ENCODE peak calls at places on chromosomes 1 and 21, in four cellular contexts. One of them, this sample, is unnamed.

GRCh38 chr1:224524679-224525078 is 90.1 kb upstream of the WDR26 start:
- DNase-seq in adrenal gland: no peak
- DNase-seq in NB4: no peak
- DNase-seq in MM.1S: no peak
- DNase-seq in this sample: no peak

GRCh38 chr1:60063561-60063960 is 10.0 kb downstream of the C1orf87 start:
- DNase-seq in NB4: no peak
- DNase-seq in adrenal gland: no peak
- DNase-seq in MM.1S: no peak
- DNase-seq in this sample: no peak

GRCh38 chr21:31108969-31109368 is 70.7 kb upstream of the KRTAP19-8 start:
- DNase-seq in NB4: peak
- DNase-seq in MM.1S: peak
- DNase-seq in adrenal gland: no peak
- DNase-seq in this sample: no peak

GRCh38 chr21:38920631-38921398 is 115.1 kb downstream of the ETS2 start:
- DNase-seq in adrenal gland: no peak
- DNase-seq in MM.1S: no peak
- DNase-seq in NB4: no peak
- DNase-seq in this sample: no peak

GRCh38 chr1:65343286-65343685 is 33.9 kb downstream of the DNAJC6 start:
- DNase-seq in adrenal gland: no peak
- DNase-seq in MM.1S: no peak
- DNase-seq in NB4: no peak
- DNase-seq in this sample: no peak

GRCh38 chr1:36523850-36524249 is 41.1 kb upstream of the CSF3R start:
- DNase-seq in adrenal gland: no peak
- DNase-seq in NB4: no peak
- DNase-seq in MM.1S: no peak
- DNase-seq in this sample: no peak

GRCh38 chr1:39394598-39394997 is 96.8 kb upstream of the BMP8A start:
- DNase-seq in NB4: no peak
- DNase-seq in adrenal gland: peak
- DNase-seq in MM.1S: peak
- DNase-seq in this sample: no peak

GRCh38 chr1:44801491-44802305 is 1.5 kb downstream of the PLK3 start:
- DNase-seq in adrenal gland: no peak
- DNase-seq in MM.1S: no peak
- DNase-seq in NB4: no peak
- DNase-seq in this sample: peak

GRCh38 chr1:161182214-161182613 is 4.9 kb upstream of the B4GALT3 start:
- DNase-seq in adrenal gland: no peak
- DNase-seq in MM.1S: peak
- DNase-seq in NB4: peak
- DNase-seq in this sample: no peak

GRCh38 chr1:3539707-3540425 is 71.4 kb downstream of the MEGF6 start:
- DNase-seq in NB4: no peak
- DNase-seq in MM.1S: peak
- DNase-seq in adrenal gland: no peak
- DNase-seq in this sample: no peak
- H3K4me3 ChIP-seq in NB4: no peak
- H3K4me3 ChIP-seq in MM.1S: no peak
- H3K4me3 ChIP-seq in adrenal gland: no peak
- H3K4me3 ChIP-seq in this sample: no peak

GRCh38 chr1:47233165-47233564 is 1.1 kb upstream of the TAL1 start:
- DNase-seq in MM.1S: no peak
- DNase-seq in adrenal gland: no peak
- DNase-seq in NB4: no peak
- DNase-seq in this sample: no peak

GRCh38 chr1:47229884-47230691 is 1.9 kb downstream of the TAL1 start:
- DNase-seq in NB4: no peak
- DNase-seq in adrenal gland: no peak
- DNase-seq in MM.1S: no peak
- DNase-seq in this sample: no peak

GRCh38 chr1:47231314-47232186 is 475 bp downstream of the TAL1 start:
- DNase-seq in adrenal gland: no peak
- DNase-seq in NB4: peak
- DNase-seq in MM.1S: no peak
- DNase-seq in this sample: peak

GRCh38 chr1:47230692-47231313 is 1.2 kb downstream of the TAL1 start:
- DNase-seq in adrenal gland: no peak
- DNase-seq in NB4: no peak
- DNase-seq in MM.1S: no peak
- DNase-seq in this sample: peak

DNA sequence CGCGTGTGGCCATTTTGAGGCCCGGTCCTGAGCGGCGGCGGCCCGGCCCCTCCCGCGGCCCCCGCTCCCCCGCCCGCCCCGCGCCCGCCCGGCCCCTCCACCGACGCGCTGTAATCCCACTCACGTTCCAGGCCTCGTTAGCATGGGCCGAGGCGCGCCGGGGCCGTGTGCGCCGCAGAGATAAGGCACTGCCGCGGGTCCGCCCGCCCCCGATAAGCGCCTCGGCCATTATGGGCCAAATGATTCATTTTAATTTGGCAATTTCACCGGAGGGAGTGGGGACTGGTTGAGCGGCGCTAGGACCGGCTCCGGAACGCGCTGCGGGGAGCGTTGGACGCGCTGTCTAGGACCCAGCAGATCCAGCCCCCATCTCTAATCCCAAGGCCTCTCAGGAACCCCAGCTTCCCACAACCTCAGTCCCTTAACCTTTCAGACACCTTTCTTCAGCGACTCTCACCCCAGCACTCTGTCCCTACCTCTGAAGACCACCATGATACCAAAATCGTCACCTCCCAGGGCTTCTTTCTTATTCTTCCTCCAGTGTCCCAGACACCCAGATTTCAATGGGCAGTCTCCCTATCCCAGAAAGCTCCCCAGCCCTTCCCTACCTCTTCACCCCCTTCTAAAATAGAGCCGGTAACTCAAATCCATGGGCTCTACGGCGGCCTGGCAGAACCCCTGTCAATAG is at the start of gene TAL1:
- DNase-seq in MM.1S: no peak
- DNase-seq in NB4: peak
- DNase-seq in adrenal gland: no peak
- DNase-seq in this sample: peak
- H3K4me3 ChIP-seq in MM.1S: no peak
- H3K4me3 ChIP-seq in NB4: peak
- H3K4me3 ChIP-seq in adrenal gland: peak
- H3K4me3 ChIP-seq in this sample: peak

GRCh38 chr1:117147341-117147831 is 25.8 kb upstream of the TRIM45 start:
- DNase-seq in MM.1S: no peak
- DNase-seq in adrenal gland: no peak
- DNase-seq in NB4: no peak
- DNase-seq in this sample: no peak
- H3K4me3 ChIP-seq in MM.1S: no peak
- H3K4me3 ChIP-seq in adrenal gland: no peak
- H3K4me3 ChIP-seq in NB4: no peak
- H3K4me3 ChIP-seq in this sample: peak

DNA sequence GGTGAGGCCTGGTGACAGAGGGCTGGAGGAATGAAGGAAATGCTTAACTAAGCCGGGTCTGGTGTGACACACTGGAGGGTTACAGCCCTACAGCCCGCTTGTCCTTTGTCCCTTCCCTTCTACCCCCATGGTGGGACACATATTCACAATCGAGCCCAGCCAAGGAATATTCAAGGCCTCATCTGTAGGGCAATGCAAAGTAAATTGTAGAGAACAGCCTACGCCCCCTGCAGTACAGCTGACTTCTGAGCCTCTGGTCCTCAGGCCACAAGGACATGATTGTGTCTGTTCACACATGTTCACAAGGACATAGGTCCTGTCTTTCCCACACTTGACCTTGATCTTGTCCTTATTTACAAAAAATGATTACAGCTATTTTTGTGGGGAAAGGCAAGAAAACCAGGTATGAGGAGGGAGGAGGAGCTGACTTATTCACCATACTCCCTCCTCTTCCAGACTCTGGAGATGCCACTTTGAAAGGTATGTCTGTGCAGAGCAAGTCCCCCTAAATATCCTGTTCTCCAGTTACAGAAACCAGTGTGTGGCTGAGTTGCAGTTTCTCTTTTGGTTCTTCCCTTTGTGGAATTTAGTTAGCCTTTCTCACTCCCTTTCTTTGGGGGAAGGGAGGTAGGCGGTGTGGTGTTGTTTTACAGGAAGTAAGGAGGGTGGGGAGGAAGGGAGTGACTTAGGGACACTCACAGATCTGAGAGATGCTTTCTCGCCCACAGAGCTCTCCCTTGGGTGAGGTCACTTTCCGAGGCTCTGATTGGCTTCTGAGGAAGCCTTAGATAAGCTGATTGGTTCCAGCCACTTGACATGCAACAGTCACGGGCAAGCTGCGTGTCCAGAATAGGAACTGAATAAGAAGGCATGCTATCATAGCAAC is 14.6 kb downstream of the POLR3GL start:
- DNase-seq in adrenal gland: peak
- DNase-seq in NB4: peak
- DNase-seq in MM.1S: peak
- DNase-seq in this sample: peak
- H3K4me3 ChIP-seq in adrenal gland: peak
- H3K4me3 ChIP-seq in NB4: peak
- H3K4me3 ChIP-seq in MM.1S: peak
- H3K4me3 ChIP-seq in this sample: peak

DNA sequence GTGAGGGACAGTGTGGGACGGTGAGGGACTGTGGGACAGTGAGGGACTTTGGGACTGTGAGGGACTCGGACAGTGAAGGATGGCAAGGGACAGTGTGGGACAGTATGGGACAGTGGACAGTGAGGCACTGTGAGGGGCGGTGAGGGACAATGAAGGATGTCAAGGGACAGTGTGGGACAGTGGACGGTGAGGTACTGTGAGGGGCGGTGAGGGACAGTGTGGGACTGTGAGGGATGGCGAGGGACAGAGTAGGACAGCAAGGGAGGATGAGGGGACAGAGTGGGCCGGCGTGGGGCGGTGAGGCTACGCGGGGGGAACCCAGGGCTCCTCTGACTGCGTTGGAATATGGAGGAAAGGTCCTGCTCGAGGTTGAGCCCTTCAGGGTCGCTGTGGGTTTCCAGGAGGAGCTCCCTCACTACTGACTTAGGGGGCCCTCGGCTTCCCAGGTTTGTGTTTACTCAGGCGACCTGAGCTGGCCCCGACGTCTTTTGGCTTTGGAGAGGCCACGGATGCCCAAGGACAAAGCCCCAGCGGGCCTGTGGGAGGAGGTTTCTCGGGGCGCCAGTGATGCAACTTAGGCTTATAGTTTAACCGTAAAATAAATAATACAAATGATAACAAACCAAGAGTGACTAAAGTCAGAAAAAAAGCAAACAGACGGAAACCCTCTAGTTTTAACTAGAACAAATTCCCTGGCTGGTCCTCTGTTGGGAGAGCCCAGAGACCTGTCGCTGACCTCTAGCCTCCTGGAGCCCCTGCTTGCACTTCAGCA is 1.1 kb upstream of the ERRFI1 start:
- DNase-seq in adrenal gland: peak
- DNase-seq in MM.1S: no peak
- DNase-seq in NB4: no peak
- DNase-seq in this sample: peak
- H3K4me3 ChIP-seq in adrenal gland: peak
- H3K4me3 ChIP-seq in MM.1S: no peak
- H3K4me3 ChIP-seq in NB4: no peak
- H3K4me3 ChIP-seq in this sample: peak

GRCh38 chr1:244387415-244387814 is 64.3 kb downstream of the ADSS2 start:
- DNase-seq in MM.1S: no peak
- DNase-seq in NB4: no peak
- DNase-seq in adrenal gland: no peak
- DNase-seq in this sample: no peak

GRCh38 chr1:244391761-244392160 is 59.9 kb downstream of the ADSS2 start:
- DNase-seq in NB4: no peak
- DNase-seq in adrenal gland: no peak
- DNase-seq in MM.1S: no peak
- DNase-seq in this sample: no peak

GRCh38 chr1:244386595-244386994 is 65.1 kb downstream of the ADSS2 start:
- DNase-seq in NB4: no peak
- DNase-seq in adrenal gland: no peak
- DNase-seq in MM.1S: no peak
- DNase-seq in this sample: no peak

GRCh38 chr1:244393604-244394176 is 58.0 kb downstream of the ADSS2 start:
- DNase-seq in adrenal gland: no peak
- DNase-seq in NB4: no peak
- DNase-seq in MM.1S: no peak
- DNase-seq in this sample: no peak

DNA sequence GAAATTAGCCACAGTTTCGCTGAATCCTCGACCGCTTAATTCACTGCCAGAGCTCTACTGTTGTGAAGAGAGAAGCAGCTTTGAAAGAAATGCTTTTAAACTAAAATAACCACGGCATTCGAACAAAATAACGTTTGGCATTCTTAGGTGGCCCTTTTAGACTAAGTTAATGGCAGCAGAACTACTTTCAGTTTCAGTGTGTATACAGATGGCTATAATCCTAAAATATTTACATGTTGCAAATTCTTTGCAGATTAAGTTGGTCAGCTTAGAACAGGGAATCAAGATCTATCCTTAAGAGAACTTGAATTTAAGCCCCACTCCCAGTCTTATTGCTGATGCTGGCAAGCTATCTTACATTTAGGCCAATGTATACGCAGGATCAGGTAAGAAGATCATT is 62.7 kb downstream of the ADSS2 start:
- DNase-seq in adrenal gland: no peak
- DNase-seq in MM.1S: peak
- DNase-seq in NB4: no peak
- DNase-seq in this sample: no peak
- H3K4me3 ChIP-seq in adrenal gland: no peak
- H3K4me3 ChIP-seq in MM.1S: peak
- H3K4me3 ChIP-seq in NB4: no peak
- H3K4me3 ChIP-seq in this sample: no peak

DNA sequence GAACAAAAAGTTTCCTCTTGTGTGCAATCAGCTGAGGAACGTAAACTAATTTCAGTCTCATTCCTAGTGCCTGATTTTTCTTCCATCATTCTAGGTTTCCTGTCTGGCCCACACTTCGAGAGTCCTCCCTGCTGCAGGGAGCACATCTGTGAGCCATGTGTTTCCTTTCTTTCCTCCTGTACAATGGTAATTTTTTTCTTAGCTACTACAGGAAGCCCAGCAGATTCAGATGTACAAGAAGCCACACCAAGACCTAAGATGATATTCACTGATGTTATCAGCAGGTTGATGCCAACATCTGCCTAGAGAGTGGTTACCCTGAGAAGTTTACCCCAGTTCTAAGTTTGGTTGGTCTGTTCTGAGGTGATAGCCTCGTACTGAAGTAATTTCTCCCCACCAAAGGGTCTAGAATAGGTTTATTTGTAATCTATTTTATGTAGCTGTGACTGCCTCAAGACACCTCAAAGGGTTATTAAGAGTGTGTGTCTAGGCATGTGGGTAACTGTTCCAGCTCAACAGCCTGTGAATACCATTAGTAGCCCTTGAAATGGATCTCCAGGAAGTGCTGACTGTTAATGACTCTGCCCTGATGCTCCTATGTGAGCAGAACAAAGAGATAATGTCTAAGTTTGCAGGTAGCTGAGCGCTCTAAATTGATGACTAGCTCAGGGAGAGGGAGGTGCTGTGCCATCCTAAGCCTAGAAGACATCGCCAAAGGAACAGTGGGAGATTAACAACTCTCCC is 31.7 kb upstream of the CLDN14 start:
- DNase-seq in MM.1S: peak
- DNase-seq in NB4: no peak
- DNase-seq in adrenal gland: no peak
- DNase-seq in this sample: no peak
- H3K4me3 ChIP-seq in MM.1S: no peak
- H3K4me3 ChIP-seq in NB4: no peak
- H3K4me3 ChIP-seq in adrenal gland: no peak
- H3K4me3 ChIP-seq in this sample: no peak